ENCODE peak calls at places on chromosomes 16 and 17, in five cellular contexts. Y is sigmoid colon, W is H1, Q is transverse colon, N is GM23338. F is an unnamed sample.

GRCh38 chr17:61208301-61209098 is 191.1 kb upstream of the TBX2 start:
- DNase-seq in W (no peak), Q (no peak), N (no peak), Y (no peak), F (no peak)

GRCh38 chr17:44932096-44932495 is 15.5 kb downstream of the KIF18B start:
- DNase-seq in N (no peak), W (no peak), Q (no peak), Y (peak; percentile 54), F (no peak)

GRCh38 chr17:83099570-83100181 is 20.3 kb downstream of the METRNL start:
- DNase-seq in N (no peak), Q (peak; percentile 33), Y (no peak), W (no peak), F (no peak)

GRCh38 chr17:34486781-34487180 is 92.6 kb upstream of the TMEM132E start:
- DNase-seq in N (no peak), W (no peak), Q (no peak), Y (no peak), F (no peak)

GRCh38 chr17:51397361-51398127 is 137.2 kb downstream of the UTP18 start:
- DNase-seq in Y (no peak), N (no peak), Q (no peak), W (no peak), F (no peak)

GRCh38 chr16:65124596-65124995 is 2.7 kb upstream of the CDH11 start:
- DNase-seq in N (no peak), Q (no peak), W (no peak), Y (no peak), F (no peak)

GRCh38 chr17:73088561-73088960 is 3.9 kb downstream of the SLC39A11 start:
- DNase-seq in Y (no peak), W (no peak), Q (no peak), N (no peak), F (no peak)

GRCh38 chr16:67236551-67237395 is 9.8 kb downstream of the TMEM208 start:
- DNase-seq in W (peak; percentile 98), Y (peak; percentile 68), N (peak; percentile 90), Q (peak; percentile 41), F (no peak)

GRCh38 chr16:17830651-17831050 is 359.9 kb upstream of the XYLT1 start:
- DNase-seq in W (no peak), N (no peak), Y (no peak), Q (no peak), F (no peak)

GRCh38 chr16:853306-853705 is 52.8 kb upstream of the GNG13 start:
- DNase-seq in Y (no peak), Q (no peak), N (no peak), W (no peak), F (no peak)

GRCh38 chr17:63542218-63542545 is 8.1 kb upstream of the DCAF7 start:
- DNase-seq in Q (no peak), N (no peak), Y (no peak), W (no peak), F (no peak)

GRCh38 chr17:40598021-40598927 is 33.0 kb upstream of the CCR7 start:
- DNase-seq in Q (no peak), W (no peak), N (no peak), Y (no peak), F (no peak)

GRCh38 chr17:45293413-45294211 is 23.2 kb downstream of the MAP3K14 start:
- DNase-seq in N (no peak), Y (peak; percentile 95), Q (peak; percentile 80), W (no peak), F (no peak)

GRCh38 chr16:64250866-64251265 is 871.0 kb downstream of the CDH11 start:
- DNase-seq in Q (no peak), N (no peak), Y (no peak), W (no peak), F (no peak)

GRCh38 chr16:30609002-30609927 is 924 bp downstream of the ZNF689 start:
- DNase-seq in Q (peak; percentile 58), Y (peak; percentile 79), N (peak; percentile 70), W (peak; percentile 77), F (no peak)

GRCh38 chr17:75501378-75502071 is 13.8 kb downstream of the CASKIN2 start:
- DNase-seq in N (no peak), W (no peak), Y (no peak), Q (no peak), F (no peak)

GRCh38 chr16:53080345-53081031 is 25.7 kb downstream of the CHD9 start:
- DNase-seq in N (no peak), Q (peak; percentile 29), W (no peak), Y (peak; percentile 88), F (no peak)

GRCh38 chr16:86209202-86209601 is 301.1 kb upstream of the FOXF1 start:
- DNase-seq in Q (no peak), N (no peak), W (no peak), Y (no peak), F (no peak)

GRCh38 chr17:11639736-11640510 is 41.7 kb downstream of the DNAH9 start:
- DNase-seq in W (no peak), Q (no peak), N (no peak), Y (no peak), F (no peak)

GRCh38 chr17:77873518-77874302 is 84.8 kb upstream of the TNRC6C start:
- DNase-seq in W (no peak), Y (no peak), N (no peak), Q (no peak), F (no peak)

GRCh38 chr16:86718118-86718517 is 139.8 kb downstream of the FOXL1 start:
- DNase-seq in W (no peak), Q (no peak), Y (no peak), N (no peak), F (no peak)

GRCh38 chr17:58666858-58667267 is 25.0 kb downstream of the TEX14 start:
- DNase-seq in Q (peak; percentile 85), N (no peak), Y (peak; percentile 86), W (no peak), F (no peak)

GRCh38 chr17:77206557-77206956 is 65.8 kb downstream of the SEC14L1 start:
- DNase-seq in W (no peak), Q (no peak), N (no peak), Y (no peak), F (no peak)

GRCh38 chr17:28904800-28905199 is 1.9 kb upstream of the DHRS13 start:
- DNase-seq in Y (no peak), N (no peak), Q (no peak), W (no peak), F (no peak)

GRCh38 chr17:28907052-28907438 is 4.2 kb upstream of the DHRS13 start:
- DNase-seq in N (no peak), Y (peak; percentile 20), W (no peak), Q (no peak), F (no peak)

GRCh38 chr17:28908640-28909098 is 5.8 kb upstream of the DHRS13 start:
- DNase-seq in Y (peak; percentile 87), Q (peak; percentile 43), N (no peak), W (no peak), F (no peak)

GRCh38 chr17:28907709-28908475 is 5.0 kb upstream of the DHRS13 start:
- DNase-seq in Y (no peak), W (no peak), Q (no peak), N (no peak), F (no peak)

GRCh38 chr17:28906276-28907051 is 3.6 kb upstream of the DHRS13 start:
- DNase-seq in N (no peak), Y (no peak), Q (no peak), W (no peak), F (no peak)
- TF ChIP-seq POLR2AphosphoS5 in N (no peak), Y (no peak), Q (no peak), W (no peak), F (no peak)

DNA sequence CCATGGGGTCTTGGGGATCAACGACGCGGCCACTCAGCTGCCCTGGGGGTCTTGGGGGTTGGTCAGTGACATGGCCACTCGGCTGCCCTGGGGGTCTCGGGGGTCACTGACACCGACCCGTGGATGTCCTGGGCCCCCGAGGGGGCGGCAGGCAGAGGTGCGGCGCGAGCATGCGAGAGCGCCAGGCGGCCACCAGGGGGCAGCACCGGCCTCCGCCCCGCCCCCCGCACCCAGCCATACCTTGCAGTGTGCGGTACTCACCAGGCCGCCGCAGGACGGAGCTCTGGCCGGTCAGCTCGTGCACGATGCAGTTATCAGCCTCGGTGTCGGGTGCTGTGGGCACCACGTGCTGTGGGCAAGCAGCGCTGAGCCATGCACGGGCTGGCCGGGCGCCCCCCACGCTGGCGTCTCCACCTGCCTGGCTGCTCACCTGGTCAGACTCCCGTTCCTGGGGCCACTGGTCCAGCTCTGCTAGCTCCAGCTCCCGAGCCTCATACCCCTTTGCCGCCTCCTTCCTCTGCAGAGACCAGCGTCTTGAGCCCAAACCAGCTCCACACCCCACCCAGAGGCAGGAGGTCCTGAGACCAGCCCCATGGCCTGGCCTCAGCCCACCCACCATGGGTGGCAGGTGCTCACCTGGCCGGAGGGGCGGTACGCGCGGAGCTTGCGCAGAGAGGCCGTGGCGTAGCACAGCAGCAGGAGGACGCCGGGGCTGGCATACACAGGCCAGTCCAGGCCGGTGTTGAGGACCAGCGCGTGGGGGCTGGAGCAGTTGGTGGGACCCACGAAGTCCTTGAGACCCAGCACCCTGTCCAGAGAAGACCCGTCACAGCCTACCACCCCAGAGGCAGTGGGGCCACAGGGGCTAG is 31.2 kb downstream of the CTU2 start:
- DNase-seq in W (peak; percentile 88), Q (peak; percentile 78), N (peak; percentile 77), Y (peak; percentile 89), F (no peak)
- TF ChIP-seq POLR2AphosphoS5 in W (no peak), Q (no peak), N (peak; percentile 34), Y (no peak), F (no peak)

GRCh38 chr17:9120471-9120870 is 99.2 kb downstream of the NTN1 start:
- DNase-seq in Q (no peak), W (peak; percentile 65), Y (peak; percentile 55), N (peak; percentile 54), F (no peak)

GRCh38 chr17:9116311-9116820 is 95.1 kb downstream of the NTN1 start:
- DNase-seq in Y (peak; percentile 19), N (no peak), Q (no peak), W (no peak), F (no peak)

GRCh38 chr17:9116861-9117568 is 95.7 kb downstream of the NTN1 start:
- DNase-seq in W (no peak), N (no peak), Q (no peak), Y (peak; percentile 51), F (no peak)

GRCh38 chr17:9110501-9110900 is 89.2 kb downstream of the NTN1 start:
- DNase-seq in W (no peak), Q (no peak), Y (no peak), N (no peak), F (no peak)

GRCh38 chr17:9115446-9116265 is 94.3 kb downstream of the NTN1 start:
- DNase-seq in Y (peak; percentile 86), Q (peak; percentile 48), W (peak; percentile 85), N (peak; percentile 87), F (no peak)
- TF ChIP-seq POLR2AphosphoS5 in Y (no peak), Q (no peak), W (no peak), N (no peak), F (no peak)

DNA sequence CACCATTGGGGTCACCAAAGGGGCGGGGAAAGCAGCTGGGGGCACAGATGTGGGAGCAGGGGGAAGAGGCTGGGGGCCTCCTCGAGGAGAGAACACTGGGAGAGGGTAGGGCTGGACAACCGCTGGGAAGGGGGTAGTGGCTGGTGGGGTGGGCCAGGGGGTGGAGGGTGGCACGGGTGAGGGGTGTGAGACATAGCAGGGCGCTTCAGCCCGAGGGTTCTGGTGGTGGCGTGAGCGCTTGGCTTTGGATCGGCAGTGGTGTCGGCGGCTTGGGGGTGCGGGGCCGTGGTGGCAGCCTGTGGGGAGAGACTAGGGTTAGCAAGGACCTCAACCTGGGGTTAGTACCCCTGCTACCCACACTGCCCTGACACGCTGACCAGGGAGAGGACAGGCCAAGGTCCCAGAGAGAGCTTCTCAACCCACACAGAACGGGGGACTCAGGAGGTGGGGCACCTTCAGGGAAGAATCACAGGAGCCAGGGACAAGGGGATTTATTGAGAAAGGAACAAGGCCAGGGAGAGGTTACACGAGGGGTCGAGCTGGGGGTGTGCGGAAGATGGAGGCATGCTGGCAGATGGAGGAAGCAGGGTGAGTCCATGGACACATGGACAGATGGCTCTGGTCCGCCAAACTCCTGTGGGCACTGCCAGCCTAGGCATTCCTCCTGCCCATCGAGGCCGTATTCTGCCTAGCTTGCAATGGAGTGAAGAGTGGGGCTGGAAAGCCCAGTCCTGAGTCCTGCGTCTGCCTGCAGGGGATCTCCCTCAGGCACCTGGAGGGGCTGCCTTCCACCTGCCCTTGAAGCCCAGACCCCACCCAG is 8.4 kb downstream of the PER1 start:
- DNase-seq in Y (no peak), W (no peak), N (no peak), Q (no peak), F (no peak)
- TF ChIP-seq POLR2AphosphoS5 in Y (peak; percentile 52), W (no peak), N (no peak), Q (peak; percentile 45), F (no peak)

F was measured in SK-N-MC.